ENCODE peak calls at places on chromosomes 3 and 15, in five cellular contexts. M is HepG2, O is A549, Z is K562, Q is GM12878. F is an unnamed sample.

GRCh38 chr3:128082545-128082944 is 30.3 kb downstream of the SEC61A1 start:
- DNase-seq in M (no peak), O (no peak), Z (no peak), Q (no peak), F (no peak)

GRCh38 chr3:127384717-127385539 is 97.1 kb upstream of the PRR20G start:
- DNase-seq in M (no peak), O (no peak), Z (no peak), Q (no peak), F (no peak)

GRCh38 chr3:85081191-85081895 is 122.6 kb downstream of the CADM2 start:
- DNase-seq in M (no peak), O (peak), Z (no peak), Q (no peak), F (peak)

GRCh38 chr15:82371649-82372048 is 22.4 kb upstream of the GOLGA6L10 start:
- DNase-seq in M (no peak), O (no peak), Z (no peak), Q (no peak), F (no peak)

GRCh38 chr15:51227967-51228783 is 110.2 kb downstream of the CYP19A1 start:
- DNase-seq in M (peak), O (peak), Z (peak), Q (peak), F (no peak)

GRCh38 chr15:42584031-42584765 is 8.8 kb downstream of the STARD9 start:
- DNase-seq in M (peak), O (no peak), Z (peak), Q (no peak), F (no peak)

GRCh38 chr3:196360586-196360985 is 22.4 kb upstream of the TM4SF19 start:
- DNase-seq in M (no peak), O (no peak), Z (no peak), Q (no peak), F (no peak)

GRCh38 chr3:151012753-151013152 is 40.2 kb upstream of the CLRN1 start:
- DNase-seq in M (no peak), O (no peak), Z (no peak), Q (no peak), F (no peak)

GRCh38 chr3:63353383-63353782 is 75.3 kb downstream of the SYNPR start:
- DNase-seq in M (no peak), O (no peak), Z (no peak), Q (no peak), F (no peak)

GRCh38 chr3:56917740-56918568 is 116.2 kb upstream of the ARHGEF3 start:
- DNase-seq in M (no peak), O (no peak), Z (no peak), Q (peak), F (no peak)

GRCh38 chr15:99128411-99128810 is 23.5 kb downstream of the SYNM start:
- DNase-seq in M (no peak), O (no peak), Z (no peak), Q (no peak), F (no peak)

GRCh38 chr15:83106994-83107840 is at the start of gene TM6SF1:
- DNase-seq in M (no peak), O (no peak), Z (peak), Q (no peak), F (peak)

GRCh38 chr3:38137615-38138346 is 680 bp upstream of the MYD88 start:
- DNase-seq in M (no peak), O (no peak), Z (peak), Q (no peak), F (no peak)

GRCh38 chr15:96330450-96331140 is at the start of gene NR2F2:
- DNase-seq in M (peak), O (peak), Z (peak), Q (peak), F (peak)

GRCh38 chr3:11757929-11758328 is 88.8 kb downstream of the TAMM41 start:
- DNase-seq in M (no peak), O (no peak), Z (no peak), Q (no peak), F (no peak)

GRCh38 chr3:18061737-18062136 is 319.3 kb upstream of the TBC1D5 start:
- DNase-seq in M (no peak), O (no peak), Z (no peak), Q (no peak), F (no peak)

GRCh38 chr3:115108614-115109013 is 38.5 kb downstream of the ZBTB20 start:
- DNase-seq in M (no peak), O (no peak), Z (no peak), Q (no peak), F (no peak)

GRCh38 chr3:128969993-128970740 is 23.7 kb downstream of the CFAP92 start:
- DNase-seq in M (peak), O (peak), Z (peak), Q (no peak), F (no peak)

GRCh38 chr15:72474466-72474911 is 359 bp downstream of the ARIH1 start:
- DNase-seq in M (no peak), O (no peak), Z (peak), Q (no peak), F (no peak)

DNA sequence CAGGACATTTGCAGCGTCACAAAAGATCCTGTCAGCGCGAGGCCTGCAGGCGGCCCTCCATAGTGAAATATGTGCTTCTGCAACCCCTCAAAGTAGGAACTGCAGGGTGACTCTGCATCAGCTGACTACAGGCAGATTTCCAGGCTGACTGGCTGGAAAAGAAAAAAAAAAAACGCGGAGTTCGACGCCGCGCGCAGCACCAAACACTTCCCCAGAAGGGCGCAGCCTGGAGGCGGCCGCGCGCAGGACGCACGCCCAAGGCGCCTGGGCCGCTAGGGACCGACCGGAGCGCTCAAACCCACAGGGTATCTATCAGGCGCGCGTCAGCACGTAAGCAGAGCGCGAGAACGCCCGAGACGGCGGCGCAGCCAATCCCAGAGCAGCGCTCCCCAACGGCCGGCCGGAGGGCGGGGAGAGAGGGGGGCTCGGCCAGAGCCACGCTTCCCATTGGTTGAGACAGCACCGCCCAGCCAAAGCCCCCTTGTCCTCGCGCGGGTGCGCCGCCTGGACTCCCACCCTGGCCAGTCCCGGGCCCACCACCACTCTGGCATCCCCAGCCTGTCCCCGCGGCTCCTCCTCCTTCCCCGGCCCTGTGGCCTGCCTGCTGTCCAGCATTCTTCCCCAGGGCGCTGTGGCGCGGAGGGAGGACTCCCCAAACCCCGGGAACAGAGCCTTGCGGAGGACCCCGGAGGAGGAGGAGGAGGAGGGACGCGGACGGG is 1.0 kb downstream of the BDH1 start:
- DNase-seq in M (no peak), O (peak), Z (no peak), Q (peak), F (peak)
- TF ChIP-seq EP300 in M (no peak), O (no peak), Z (no peak), Q (no peak), F (no peak)

GRCh38 chr3:99809565-99809964 is 8.1 kb upstream of the CMSS1 start:
- DNase-seq in M (no peak), O (no peak), Z (no peak), Q (no peak), F (no peak)

GRCh38 chr3:99810403-99810802 is 7.3 kb upstream of the CMSS1 start:
- DNase-seq in M (no peak), O (no peak), Z (no peak), Q (no peak), F (no peak)

GRCh38 chr3:99805160-99805559 is 12.5 kb upstream of the CMSS1 start:
- DNase-seq in M (no peak), O (no peak), Z (no peak), Q (no peak), F (no peak)

GRCh38 chr3:99808163-99808794 is 9.4 kb upstream of the CMSS1 start:
- DNase-seq in M (peak), O (peak), Z (peak), Q (no peak), F (peak)
- TF ChIP-seq HDAC2 in M (no peak), O (no peak), Z (no peak), Q (no peak), F (no peak)

DNA sequence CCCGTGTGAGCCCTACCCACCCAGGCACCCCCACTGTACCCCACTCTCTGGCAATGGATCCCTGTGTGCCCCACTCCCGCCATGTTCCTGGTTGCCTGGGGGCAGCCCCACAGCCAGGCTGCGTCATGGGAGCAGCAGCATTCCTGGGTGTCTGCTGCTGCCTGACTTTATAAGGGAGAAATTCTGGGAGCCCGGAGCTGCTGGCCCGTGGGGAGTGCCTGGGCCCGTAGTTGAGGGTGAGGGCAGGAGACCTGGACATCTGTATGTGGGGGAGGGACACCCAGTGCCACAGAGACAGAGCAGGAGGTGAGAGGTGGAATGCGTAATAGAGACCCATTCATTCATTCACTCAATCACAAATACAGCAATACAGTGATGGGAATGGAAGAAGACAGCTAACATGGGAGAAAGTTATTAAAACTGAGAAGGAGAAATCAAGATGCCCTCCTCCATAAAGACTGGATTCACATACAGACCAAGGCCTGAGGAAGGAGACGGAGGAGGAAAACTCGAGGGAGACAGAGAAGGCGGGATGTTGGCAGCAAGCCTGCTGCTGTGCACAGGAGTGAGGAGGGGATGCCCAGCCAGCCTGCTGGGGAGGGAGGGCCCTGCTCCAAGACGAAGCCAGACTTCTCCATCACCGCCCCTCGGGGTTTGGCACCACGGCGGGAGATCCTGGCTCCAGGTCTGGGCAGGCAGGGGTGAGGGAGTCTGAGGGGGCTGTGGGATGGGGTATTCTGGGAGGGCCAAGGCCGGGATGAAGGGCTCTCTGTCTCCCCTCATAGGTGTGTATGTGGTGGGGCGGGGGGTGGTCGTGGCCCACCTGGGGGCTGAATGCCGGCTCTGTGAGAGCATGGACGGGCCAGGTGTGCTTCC is 14.9 kb downstream of the CSPG4 start:
- DNase-seq in M (no peak), O (no peak), Z (no peak), Q (no peak), F (no peak)
- TF ChIP-seq EP300 in M (no peak), O (no peak), Z (no peak), Q (no peak), F (no peak)

GRCh38 chr3:58660998-58661397 is 5.6 kb downstream of the FAM3D start:
- DNase-seq in M (no peak), O (no peak), Z (no peak), Q (no peak), F (no peak)
- TF ChIP-seq HDAC2 in M (no peak), O (no peak), Z (no peak), Q (no peak), F (no peak)

DNA sequence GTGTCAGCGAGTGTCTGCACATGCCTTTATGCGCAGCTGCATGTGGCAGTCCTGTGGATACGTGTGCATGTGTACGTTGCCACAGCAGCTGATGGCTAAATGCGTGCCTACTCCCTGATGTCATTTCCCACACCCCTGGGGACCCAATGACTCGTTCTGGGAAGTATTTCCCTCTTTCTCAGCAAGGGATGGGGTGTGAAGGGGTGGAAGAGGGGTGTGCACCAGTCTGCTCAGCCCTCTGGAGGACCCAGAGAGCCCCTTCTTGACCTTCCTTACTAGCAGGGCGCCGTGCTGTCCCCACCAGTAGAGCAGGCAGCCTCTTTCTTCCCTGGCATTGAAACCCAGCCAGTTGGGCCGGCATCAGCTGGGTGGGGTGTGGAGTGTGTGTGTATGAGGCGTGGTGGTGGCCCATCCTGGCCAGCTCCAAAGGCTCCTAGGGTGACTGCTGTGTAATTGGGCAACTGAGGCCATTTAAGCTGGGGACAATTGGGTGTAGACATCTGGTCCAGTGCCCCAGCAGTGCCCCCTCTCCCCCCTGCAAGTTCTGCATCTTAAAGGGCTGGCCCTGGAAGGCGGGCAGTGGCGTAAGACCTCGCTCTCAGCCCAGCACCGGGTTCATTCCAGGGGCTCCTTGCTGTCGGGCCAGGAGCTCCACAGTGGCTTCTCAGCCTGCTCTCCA is 19.2 kb downstream of the SNX33 start:
- DNase-seq in M (peak), O (peak), Z (no peak), Q (no peak), F (no peak)
- TF ChIP-seq EP300 in M (no peak), O (peak), Z (no peak), Q (no peak), F (no peak)

GRCh38 chr3:194985031-194985578 is 285.9 kb downstream of the XXYLT1 start:
- DNase-seq in M (peak), O (no peak), Z (no peak), Q (no peak), F (peak)
- TF ChIP-seq HDAC2 in M (no peak), O (no peak), Z (no peak), Q (no peak), F (no peak)

F was measured in H1.